ENCODE peak calls at places on chromosomes 16 and 17, in seven cellular contexts. One of them, this sample, is unnamed.

GRCh38 chr17:77281024-77281903 is 140.5 kb downstream of the SEC14L1 start:
- ATAC-seq in left cardiac atrium: peak
- ATAC-seq in K562: peak
- ATAC-seq in activated naive CD4-positive, alpha-beta T cell treated with anti-CD3 and anti-CD28 coated beads, Interleukin-2, amount 50 U/mL, for 72 hours: peak
- ATAC-seq in right cardiac atrium: peak
- ATAC-seq in heart right ventricle: peak
- ATAC-seq in sciatic nerve: peak
- ATAC-seq in this sample: peak

GRCh38 chr16:3158014-3158497 is 23.2 kb downstream of the ZNF213 start:
- ATAC-seq in left cardiac atrium: peak
- ATAC-seq in activated naive CD4-positive, alpha-beta T cell treated with anti-CD3 and anti-CD28 coated beads, Interleukin-2, amount 50 U/mL, for 72 hours: peak
- ATAC-seq in heart right ventricle: peak
- ATAC-seq in right cardiac atrium: peak
- ATAC-seq in sciatic nerve: peak
- ATAC-seq in K562: peak
- ATAC-seq in this sample: peak

GRCh38 chr17:19014628-19015215 is 10.2 kb upstream of the FAM83G start:
- ATAC-seq in sciatic nerve: no peak
- ATAC-seq in K562: no peak
- ATAC-seq in left cardiac atrium: no peak
- ATAC-seq in right cardiac atrium: no peak
- ATAC-seq in activated naive CD4-positive, alpha-beta T cell treated with anti-CD3 and anti-CD28 coated beads, Interleukin-2, amount 50 U/mL, for 72 hours: no peak
- ATAC-seq in heart right ventricle: no peak
- ATAC-seq in this sample: no peak

GRCh38 chr17:41835214-41835799 is 725 bp downstream of the NT5C3B start:
- ATAC-seq in sciatic nerve: peak
- ATAC-seq in heart right ventricle: peak
- ATAC-seq in activated naive CD4-positive, alpha-beta T cell treated with anti-CD3 and anti-CD28 coated beads, Interleukin-2, amount 50 U/mL, for 72 hours: peak
- ATAC-seq in right cardiac atrium: peak
- ATAC-seq in K562: peak
- ATAC-seq in left cardiac atrium: peak
- ATAC-seq in this sample: peak

GRCh38 chr16:51003850-51004566 is 147.1 kb downstream of the SALL1 start:
- ATAC-seq in heart right ventricle: no peak
- ATAC-seq in K562: no peak
- ATAC-seq in sciatic nerve: no peak
- ATAC-seq in activated naive CD4-positive, alpha-beta T cell treated with anti-CD3 and anti-CD28 coated beads, Interleukin-2, amount 50 U/mL, for 72 hours: no peak
- ATAC-seq in right cardiac atrium: peak
- ATAC-seq in left cardiac atrium: peak
- ATAC-seq in this sample: no peak

GRCh38 chr17:61803796-61804195 is 59.5 kb downstream of the BRIP1 start:
- ATAC-seq in activated naive CD4-positive, alpha-beta T cell treated with anti-CD3 and anti-CD28 coated beads, Interleukin-2, amount 50 U/mL, for 72 hours: no peak
- ATAC-seq in right cardiac atrium: no peak
- ATAC-seq in heart right ventricle: no peak
- ATAC-seq in sciatic nerve: no peak
- ATAC-seq in left cardiac atrium: no peak
- ATAC-seq in K562: no peak
- ATAC-seq in this sample: no peak

GRCh38 chr17:2262146-2262587 is 41.4 kb downstream of the SMG6 start:
- ATAC-seq in heart right ventricle: no peak
- ATAC-seq in right cardiac atrium: peak
- ATAC-seq in left cardiac atrium: peak
- ATAC-seq in activated naive CD4-positive, alpha-beta T cell treated with anti-CD3 and anti-CD28 coated beads, Interleukin-2, amount 50 U/mL, for 72 hours: no peak
- ATAC-seq in K562: no peak
- ATAC-seq in sciatic nerve: peak
- ATAC-seq in this sample: peak

GRCh38 chr16:50338371-50339231 is 30.2 kb downstream of the BRD7 start:
- ATAC-seq in sciatic nerve: no peak
- ATAC-seq in activated naive CD4-positive, alpha-beta T cell treated with anti-CD3 and anti-CD28 coated beads, Interleukin-2, amount 50 U/mL, for 72 hours: peak
- ATAC-seq in K562: peak
- ATAC-seq in right cardiac atrium: no peak
- ATAC-seq in left cardiac atrium: no peak
- ATAC-seq in heart right ventricle: no peak
- ATAC-seq in this sample: no peak

GRCh38 chr16:58196898-58197313 is 1.0 kb downstream of the CSNK2A2 start:
- ATAC-seq in left cardiac atrium: peak
- ATAC-seq in right cardiac atrium: no peak
- ATAC-seq in K562: peak
- ATAC-seq in activated naive CD4-positive, alpha-beta T cell treated with anti-CD3 and anti-CD28 coated beads, Interleukin-2, amount 50 U/mL, for 72 hours: no peak
- ATAC-seq in heart right ventricle: peak
- ATAC-seq in sciatic nerve: no peak
- ATAC-seq in this sample: peak

GRCh38 chr17:55433629-55434422 is 12.2 kb upstream of the MMD start:
- ATAC-seq in right cardiac atrium: peak
- ATAC-seq in left cardiac atrium: no peak
- ATAC-seq in activated naive CD4-positive, alpha-beta T cell treated with anti-CD3 and anti-CD28 coated beads, Interleukin-2, amount 50 U/mL, for 72 hours: no peak
- ATAC-seq in heart right ventricle: no peak
- ATAC-seq in K562: peak
- ATAC-seq in sciatic nerve: peak
- ATAC-seq in this sample: peak

GRCh38 chr16:675884-676564 is 553 bp downstream of the RHBDL1 start:
- ATAC-seq in K562: no peak
- ATAC-seq in sciatic nerve: no peak
- ATAC-seq in activated naive CD4-positive, alpha-beta T cell treated with anti-CD3 and anti-CD28 coated beads, Interleukin-2, amount 50 U/mL, for 72 hours: no peak
- ATAC-seq in right cardiac atrium: no peak
- ATAC-seq in heart right ventricle: no peak
- ATAC-seq in left cardiac atrium: no peak
- ATAC-seq in this sample: no peak

This sample was measured in SK-N-SH treated with all-trans-retinoic acid at 6 μM for 48 hours.